ENCODE peak calls at places on chromosomes 11 and 22, in four cellular contexts. Y is GM12878, O is HepG2, Q is Panc1. E is an unnamed sample.

GRCh38 chr11:125154380-125155099 is 10.0 kb upstream of the PKNOX2 start:
- ATAC-seq in Y (no peak), O (no peak), Q (no peak), E (no peak)

GRCh38 chr11:78344676-78345075 is 72.9 kb downstream of the GAB2 start:
- ATAC-seq in Y (no peak), O (no peak), Q (no peak), E (no peak)

GRCh38 chr22:49930596-49931412 is 12.4 kb downstream of the CRELD2 start:
- ATAC-seq in Y (peak; percentile 72), O (peak; percentile 65), Q (peak; percentile 81), E (peak; percentile 12)

GRCh38 chr22:27601195-27601594 is 200.4 kb downstream of the MN1 start:
- ATAC-seq in Y (no peak), O (no peak), Q (no peak), E (no peak)

GRCh38 chr11:14529933-14530332 is 9.7 kb upstream of the PSMA1 start:
- ATAC-seq in Y (no peak), O (no peak), Q (no peak), E (no peak)

GRCh38 chr11:96187779-96188624 is 155.0 kb downstream of the MAML2 start:
- ATAC-seq in Y (peak; percentile 8), O (peak; percentile 67), Q (peak; percentile 87), E (peak; percentile 57)

GRCh38 chr11:73478737-73479347 is 102.6 kb downstream of the RELT start:
- ATAC-seq in Y (peak; percentile 68), O (peak; percentile 82), Q (peak; percentile 93), E (no peak)

GRCh38 chr11:32487270-32487669 is 51.9 kb upstream of the WT1 start:
- ATAC-seq in Y (peak; percentile 57), O (peak; percentile 100), Q (peak; percentile 98), E (no peak)

GRCh38 chr11:110587972-110588371 is 124.3 kb downstream of the ARHGAP20 start:
- ATAC-seq in Y (no peak), O (no peak), Q (no peak), E (no peak)

GRCh38 chr11:84788220-84788619 is 838.9 kb downstream of the DLG2 start:
- ATAC-seq in Y (no peak), O (no peak), Q (no peak), E (no peak)

GRCh38 chr11:32420937-32421532 is 14.3 kb downstream of the WT1 start:
- ATAC-seq in Y (peak; percentile 91), O (no peak), Q (peak; percentile 88), E (no peak)

GRCh38 chr22:39174498-39175120 is 22.1 kb upstream of the CBX7 start:
- ATAC-seq in Y (peak; percentile 8), O (peak; percentile 50), Q (peak; percentile 62), E (peak; percentile 64)

GRCh38 chr11:102485095-102485722 is 32.6 kb upstream of the TMEM123 start:
- ATAC-seq in Y (no peak), O (peak; percentile 78), Q (no peak), E (no peak)

GRCh38 chr11:27438595-27438981 is 34.0 kb downstream of the LGR4 start:
- ATAC-seq in Y (no peak), O (peak; percentile 35), Q (no peak), E (no peak)

GRCh38 chr11:73428227-73428626 is 52.0 kb downstream of the RELT start:
- ATAC-seq in Y (no peak), O (no peak), Q (no peak), E (no peak)

GRCh38 chr11:44529895-44530412 is 35.5 kb upstream of the CD82 start:
- ATAC-seq in Y (no peak), O (no peak), Q (no peak), E (no peak)

GRCh38 chr22:35835998-35836691 is 118.5 kb downstream of the APOL5 start:
- ATAC-seq in Y (no peak), O (peak; percentile 95), Q (peak; percentile 80), E (peak; percentile 58)

GRCh38 chr22:22348127-22348814 is 103.7 kb downstream of the VPREB1 start:
- ATAC-seq in Y (peak; percentile 66), O (peak; percentile 95), Q (peak; percentile 51), E (no peak)

GRCh38 chr11:19196458-19196857 is 5.3 kb downstream of the CSRP3 start:
- ATAC-seq in Y (no peak), O (no peak), Q (no peak), E (no peak)

GRCh38 chr22:44057411-44057987 is 33.4 kb downstream of the PARVB start:
- ATAC-seq in Y (no peak), O (no peak), Q (no peak), E (peak; percentile 88)

GRCh38 chr11:22207162-22207561 is 14.3 kb downstream of the ANO5 start:
- ATAC-seq in Y (no peak), O (no peak), Q (no peak), E (no peak)

GRCh38 chr11:61090982-61091372 is 11.3 kb upstream of the CD5 start:
- ATAC-seq in Y (peak; percentile 11), O (no peak), Q (peak; percentile 36), E (no peak)

GRCh38 chr11:67316882-67317364 is 13.6 kb downstream of the SSH3 start:
- ATAC-seq in Y (peak; percentile 49), O (no peak), Q (peak; percentile 73), E (peak; percentile 55)

GRCh38 chr11:105862736-105863367 is 159.2 kb downstream of the MSANTD4 start:
- ATAC-seq in Y (peak; percentile 81), O (peak; percentile 73), Q (peak; percentile 72), E (no peak)

GRCh38 chr11:61486779-61487178 is 21.8 kb upstream of the LRRC10B start:
- ATAC-seq in Y (no peak), O (no peak), Q (no peak), E (no peak)

DNA sequence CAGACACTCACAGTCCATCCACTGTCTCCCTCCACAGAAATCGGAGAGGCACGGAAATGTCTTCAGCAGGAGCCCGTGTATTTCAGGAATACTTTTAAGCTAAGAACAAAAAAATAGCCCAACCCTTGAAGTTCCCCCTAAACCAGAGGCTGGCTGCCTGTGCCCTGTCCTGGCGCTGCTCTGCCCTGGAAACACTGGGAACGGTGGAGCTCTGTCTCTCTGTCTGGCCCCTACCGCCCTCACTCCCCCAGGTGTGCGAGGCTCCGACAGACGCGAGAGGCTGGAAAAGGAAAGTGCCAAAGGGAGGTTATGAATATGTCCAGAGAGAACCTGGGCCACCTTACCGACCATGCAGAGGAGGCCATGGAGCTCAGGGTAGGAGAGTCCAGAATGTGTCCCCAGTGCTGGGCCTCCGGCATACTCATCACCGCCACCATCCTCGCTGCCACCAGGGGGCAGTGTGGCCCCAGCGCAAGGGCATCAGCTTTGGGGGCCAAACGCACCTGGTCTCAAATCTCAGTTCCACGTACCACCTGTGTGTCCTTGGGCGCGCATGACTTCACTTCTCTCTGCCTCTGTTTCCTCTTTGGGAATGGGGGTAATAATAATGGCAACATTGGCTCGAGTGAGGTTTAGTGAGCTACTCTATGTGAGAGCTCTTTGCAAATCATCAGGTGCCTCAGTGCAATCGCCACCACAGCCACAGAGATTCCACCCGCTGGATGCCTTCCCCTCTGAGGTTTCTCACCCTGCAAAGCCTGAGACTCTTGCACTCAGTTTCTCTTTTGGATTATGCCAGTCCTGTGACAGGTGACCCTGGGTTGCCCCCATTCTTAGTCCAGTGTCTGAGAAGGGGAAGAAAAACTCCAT is 10.4 kb upstream of the SLCO2B1 start:
- ATAC-seq in Y (peak; percentile 86), O (peak; percentile 90), Q (peak; percentile 85), E (no peak)
- TF ChIP-seq POLR2AphosphoS5 in Y (no peak), O (no peak), Q (no peak), E (no peak)

GRCh38 chr11:25613899-25614298 is 718.0 kb upstream of the ANO3 start:
- ATAC-seq in Y (no peak), O (no peak), Q (no peak), E (no peak)

GRCh38 chr11:25615076-25615475 is 716.9 kb upstream of the ANO3 start:
- ATAC-seq in Y (no peak), O (no peak), Q (no peak), E (no peak)

GRCh38 chr11:25615841-25616240 is 716.1 kb upstream of the ANO3 start:
- ATAC-seq in Y (no peak), O (no peak), Q (no peak), E (no peak)

DNA sequence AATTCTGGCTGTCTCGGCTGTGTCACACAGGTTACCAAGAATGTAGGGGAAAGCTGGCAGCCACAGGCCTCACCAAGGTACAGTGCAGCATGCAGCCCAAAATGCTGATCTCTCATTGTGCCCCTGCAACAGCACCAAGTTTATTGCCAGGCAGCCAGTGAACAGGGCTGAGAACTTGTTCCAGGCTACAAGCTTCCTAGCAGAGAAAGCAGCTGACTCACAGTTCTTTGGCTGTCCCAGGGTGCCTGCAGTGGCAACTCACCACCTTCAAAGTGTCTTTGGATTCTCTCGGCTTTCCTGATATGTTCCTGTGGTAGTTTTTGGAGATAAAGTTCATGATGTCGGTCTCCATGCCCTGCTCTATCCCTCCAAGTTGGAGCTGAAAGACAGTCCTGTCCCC is 719.1 kb upstream of the ANO3 start:
- ATAC-seq in Y (no peak), O (no peak), Q (no peak), E (no peak)
- TF ChIP-seq CTCF in Y (no peak), O (no peak), Q (no peak), E (no peak)

DNA sequence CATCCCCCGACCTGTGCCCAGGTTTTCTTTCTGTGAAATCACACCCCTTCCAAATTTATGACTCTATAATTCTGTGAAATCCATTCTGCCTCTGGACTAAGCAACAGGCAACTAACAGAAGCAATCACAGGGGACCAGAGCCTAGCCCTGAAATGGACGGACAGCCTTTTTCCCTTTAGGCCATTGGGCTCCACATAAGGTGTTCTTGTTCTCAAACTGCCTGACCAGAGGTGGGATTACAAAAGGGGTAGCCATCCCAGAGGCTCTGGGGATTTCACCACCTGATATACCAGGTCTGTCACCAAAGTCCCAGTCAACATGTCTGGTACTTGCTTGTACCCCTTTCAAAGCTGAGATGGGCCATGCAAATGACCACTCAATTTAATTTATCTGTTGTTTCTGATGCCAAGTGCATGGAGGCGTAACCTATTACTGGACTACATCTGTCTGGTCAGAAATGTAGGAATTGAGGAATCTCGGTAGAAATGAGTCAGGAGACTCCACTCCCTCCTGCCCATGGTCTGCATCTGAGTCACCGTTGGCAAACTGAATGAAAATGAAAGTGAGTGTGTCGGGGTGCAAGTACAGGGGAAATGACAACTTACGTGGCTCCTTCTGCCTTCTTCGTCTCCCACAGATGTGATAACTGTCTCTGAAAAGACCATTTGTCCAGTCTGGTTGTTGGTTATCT is 10.2 kb downstream of the DKK3 start:
- ATAC-seq in Y (peak; percentile 61), O (no peak), Q (no peak), E (no peak)
- TF ChIP-seq POLR2AphosphoS5 in Y (no peak), O (no peak), Q (no peak), E (no peak)

DNA sequence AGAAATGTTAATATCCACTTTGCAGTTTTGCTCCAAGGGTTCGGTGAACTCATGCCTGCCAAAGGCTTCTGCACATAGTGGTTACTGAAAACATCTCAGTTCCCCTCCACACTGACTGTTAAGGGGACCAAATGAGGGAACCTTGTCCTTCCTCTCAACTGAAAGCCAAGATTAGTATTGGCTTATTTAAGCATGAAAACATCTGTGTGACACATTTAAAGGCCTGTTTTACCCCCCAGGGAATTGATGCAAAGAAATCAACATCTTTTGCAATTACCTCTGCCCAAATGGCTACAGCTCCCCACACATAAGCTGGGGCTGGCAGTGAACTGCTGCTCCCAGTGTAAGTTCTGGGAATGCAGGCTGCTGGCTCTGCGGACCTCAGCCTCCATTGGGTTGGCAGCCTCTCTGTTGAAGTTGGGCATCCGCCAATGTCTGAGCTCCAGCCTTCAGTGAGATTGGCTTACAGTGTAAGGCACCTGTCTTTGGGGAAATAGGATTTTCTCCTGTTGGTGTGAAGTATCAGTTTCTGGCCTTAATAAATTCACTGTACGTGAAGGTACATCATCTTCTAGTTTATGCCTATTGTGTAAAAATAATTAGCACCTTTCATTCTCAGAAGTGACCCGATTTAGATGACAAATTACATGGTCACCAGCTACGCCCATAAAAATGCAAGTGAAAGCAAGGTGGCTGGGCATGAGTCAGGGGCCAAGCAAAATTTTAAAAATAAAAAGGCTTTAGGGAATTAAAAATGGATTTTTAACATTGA is 213.4 kb upstream of the SYN3 start:
- ATAC-seq in Y (peak; percentile 86), O (peak; percentile 40), Q (no peak), E (no peak)
- TF ChIP-seq CTCF in Y (no peak), O (no peak), Q (no peak), E (no peak)